ENCODE peak calls at places on chromosomes 5 and 9, in four cellular contexts. L is nephron progenitor cell, X is occipital lobe, K is memory B cell. Z is an unnamed sample.

GRCh38 chr5:124289641-124290201 is 456.7 kb downstream of the ZNF608 start:
- DNase-seq in L (peak), X (peak), K (no peak), Z (no peak)

GRCh38 chr5:64100203-64100602 is 65.4 kb upstream of the RNF180 start:
- DNase-seq in L (no peak), X (no peak), K (no peak), Z (no peak)

GRCh38 chr5:145350501-145350900 is 484.6 kb downstream of the PRELID2 start:
- DNase-seq in L (no peak), X (no peak), K (no peak), Z (no peak)

GRCh38 chr9:14277761-14278160 is 36.2 kb downstream of the NFIB start:
- DNase-seq in L (no peak), X (no peak), K (no peak), Z (no peak)

GRCh38 chr5:106454050-106454449 is 1216.7 kb downstream of the EFNA5 start:
- DNase-seq in L (no peak), X (no peak), K (no peak), Z (no peak)

GRCh38 chr5:132814441-132815294 is 1.6 kb downstream of the SOWAHA start:
- DNase-seq in L (no peak), X (no peak), K (no peak), Z (no peak)

GRCh38 chr5:178489281-178489976 is 100.8 kb downstream of the COL23A1 start:
- DNase-seq in L (no peak), X (no peak), K (no peak), Z (no peak)

GRCh38 chr9:129237804-129238203 is 59.7 kb upstream of the IER5L start:
- DNase-seq in L (no peak), X (no peak), K (no peak), Z (no peak)

GRCh38 chr5:76522103-76522942 is 100.9 kb downstream of the F2RL2 start:
- DNase-seq in L (no peak), X (no peak), K (no peak), Z (no peak)

GRCh38 chr5:72063219-72063819 is 44.0 kb upstream of the MAP1B start:
- DNase-seq in L (peak), X (no peak), K (no peak), Z (no peak)

GRCh38 chr5:66223637-66224036 is 79.5 kb downstream of the SREK1 start:
- DNase-seq in L (no peak), X (no peak), K (no peak), Z (no peak)

GRCh38 chr5:97624861-97625260 is 441.8 kb upstream of the RIOK2 start:
- DNase-seq in L (no peak), X (no peak), K (no peak), Z (no peak)

GRCh38 chr5:151150484-151151262 is 6.9 kb downstream of the ANXA6 start:
- DNase-seq in L (peak), X (peak), K (peak), Z (peak)

GRCh38 chr9:128540630-128541355 is 11.6 kb upstream of the SPTAN1 start:
- DNase-seq in L (no peak), X (no peak), K (no peak), Z (no peak)

GRCh38 chr5:81016116-81016515 is 56.0 kb downstream of the RASGRF2 start:
- DNase-seq in L (no peak), X (no peak), K (no peak), Z (no peak)

GRCh38 chr5:56070795-56071539 is 76.2 kb upstream of the IL6ST start:
- DNase-seq in L (no peak), X (no peak), K (peak), Z (no peak)

GRCh38 chr5:53490747-53491146 is 10.3 kb downstream of the FST start:
- DNase-seq in L (no peak), X (no peak), K (no peak), Z (no peak)

GRCh38 chr5:40985501-40985900 is 76.2 kb downstream of the C7 start:
- DNase-seq in L (no peak), X (no peak), K (no peak), Z (no peak)

GRCh38 chr5:957730-958485 is 50.7 kb upstream of the NKD2 start:
- DNase-seq in L (no peak), X (no peak), K (no peak), Z (no peak)

GRCh38 chr5:137935694-137936093 is 46.4 kb downstream of the PKD2L2 start:
- DNase-seq in L (no peak), X (no peak), K (no peak), Z (no peak)

GRCh38 chr9:35937227-35937626 is 20.7 kb downstream of the OR2S2 start:
- DNase-seq in L (no peak), X (no peak), K (no peak), Z (no peak)